ENCODE peak calls at places on chromosomes 2 and 18, in ten cellular contexts. M is lower leg skin; J is kidney epithelial cell; N is fibroblast of mammary gland; L is H9; A is fibroblast of the aortic adventitia; Y is AG04450; T is A549; Z is CD4-positive, alpha-beta T cell; B is cardiac muscle cell. U is an unnamed sample.

GRCh38 chr2:198316231-198316630 is 511.8 kb downstream of the PLCL1 start:
- DNase-seq in B (no peak), M (no peak), A (no peak), Y (no peak), T (no peak), Z (no peak), N (no peak), L (no peak), J (no peak), U (no peak)

GRCh38 chr2:232779935-232780334 is 3.6 kb upstream of the KCNJ13 start:
- DNase-seq in Z (no peak), Y (no peak), B (no peak), N (no peak), T (no peak), A (no peak), M (no peak), L (no peak), J (no peak), U (no peak)

GRCh38 chr2:20449501-20450200 is 2.8 kb downstream of the RHOB start:
- DNase-seq in A (peak; percentile 60), N (peak; percentile 56), Y (no peak), Z (no peak), L (no peak), M (peak; percentile 54), B (peak; percentile 70), J (no peak), T (peak; percentile 42), U (peak; percentile 36)

GRCh38 chr2:70616168-70616694 is 62.6 kb upstream of the TGFA start:
- DNase-seq in L (no peak), A (no peak), N (no peak), Y (no peak), M (no peak), B (no peak), J (no peak), Z (no peak), T (no peak), U (no peak)

GRCh38 chr2:203330434-203330833 is 2.2 kb downstream of the ABI2 start:
- DNase-seq in T (no peak), A (peak; percentile 66), N (peak; percentile 58), M (no peak), B (peak; percentile 71), L (no peak), J (no peak), Z (no peak), Y (no peak), U (peak; percentile 42)

GRCh38 chr2:171864357-171864985 is 29.6 kb downstream of the SLC25A12 start:
- DNase-seq in J (no peak), L (no peak), N (no peak), Z (no peak), T (no peak), M (no peak), A (no peak), Y (no peak), B (no peak), U (no peak)

GRCh38 chr2:39488450-39488849 is 51.4 kb upstream of the MAP4K3 start:
- DNase-seq in A (peak; percentile 84), J (peak; percentile 77), Y (no peak), L (no peak), N (peak; percentile 96), Z (no peak), B (peak; percentile 93), T (peak; percentile 75), M (no peak), U (peak; percentile 93)

GRCh38 chr2:143392358-143392757 is 263.1 kb downstream of the ARHGAP15 start:
- DNase-seq in L (no peak), Y (no peak), N (no peak), J (no peak), A (no peak), Z (no peak), M (no peak), B (no peak), T (no peak), U (no peak)

GRCh38 chr2:112777036-112777435 is 7.3 kb downstream of the IL1A start:
- DNase-seq in L (no peak), J (no peak), A (no peak), B (no peak), T (no peak), M (no peak), Z (no peak), Y (no peak), N (no peak), U (no peak)

GRCh38 chr2:201118957-201119848 is 3.2 kb downstream of the CFLAR start:
- DNase-seq in N (peak; percentile 44), Y (peak; percentile 8), B (peak; percentile 59), A (peak; percentile 57), J (no peak), Z (no peak), M (no peak), T (no peak), L (no peak), U (no peak)

GRCh38 chr2:186887107-186888090 is 38.4 kb upstream of the ZSWIM2 start:
- DNase-seq in L (no peak), Z (no peak), N (peak; percentile 90), B (peak; percentile 82), M (peak; percentile 87), J (no peak), T (no peak), Y (no peak), A (peak; percentile 74), U (peak; percentile 87)

GRCh38 chr2:222239945-222240675 is 58.7 kb downstream of the PAX3 start:
- DNase-seq in Y (no peak), N (no peak), J (no peak), M (no peak), T (no peak), B (no peak), L (peak; percentile 43), Z (no peak), A (no peak), U (no peak)

GRCh38 chr2:71277159-71277498 is 50.2 kb upstream of the PAIP2B start:
- DNase-seq in Z (no peak), B (no peak), M (no peak), Y (no peak), A (no peak), L (no peak), T (no peak), N (no peak), J (no peak), U (no peak)

GRCh38 chr18:51575171-51575570 is 377.7 kb upstream of the MEX3C start:
- DNase-seq in L (no peak), B (no peak), M (no peak), N (no peak), T (no peak), Z (no peak), A (no peak), J (no peak), Y (no peak), U (no peak)

GRCh38 chr18:51580580-51580979 is 383.1 kb upstream of the MEX3C start:
- DNase-seq in M (no peak), L (no peak), T (no peak), J (no peak), Z (no peak), A (no peak), B (no peak), Y (no peak), N (no peak), U (no peak)

GRCh38 chr18:51582551-51582950 is 385.1 kb upstream of the MEX3C start:
- DNase-seq in Z (no peak), M (no peak), B (peak; percentile 46), N (no peak), J (no peak), T (no peak), Y (no peak), L (no peak), A (no peak), U (no peak)

DNA sequence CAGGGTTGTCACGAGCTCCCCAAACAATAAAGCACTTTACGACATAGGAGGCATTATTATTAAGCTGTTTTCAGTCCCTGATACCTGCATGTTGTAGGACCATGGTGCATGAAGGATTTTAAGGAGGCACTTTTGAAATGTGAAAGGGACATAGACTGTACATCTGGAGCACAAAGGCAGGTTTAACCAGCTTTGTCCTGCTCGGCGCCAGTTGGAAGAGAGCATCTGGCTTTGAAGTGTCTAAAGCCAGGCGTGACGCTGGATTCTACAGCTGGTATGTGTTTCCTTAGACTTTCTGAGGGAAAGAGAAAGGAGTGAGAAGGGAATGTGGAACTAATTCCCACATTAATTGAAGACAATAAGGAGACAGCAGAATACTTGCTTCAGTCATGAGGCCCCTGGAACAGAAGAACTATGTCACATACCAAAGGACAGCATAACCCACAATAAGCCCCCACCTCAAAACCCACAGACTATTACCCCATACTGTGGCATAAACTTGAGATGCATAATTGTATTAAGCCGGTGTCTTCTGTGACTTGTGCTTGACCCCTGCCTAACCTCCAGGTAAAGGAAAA is 381.0 kb upstream of the MEX3C start:
- DNase-seq in L (no peak), N (no peak), Y (no peak), T (no peak), A (no peak), M (no peak), Z (no peak), B (no peak), J (no peak), U (no peak)
- TF ChIP-seq CTCF in L (no peak), N (no peak), Y (no peak), T (no peak), A (no peak), M (no peak), Z (no peak), B (no peak), J (no peak), U (no peak)

GRCh38 chr2:177595126-177595525 is 202.6 kb downstream of the AGPS start:
- DNase-seq in J (no peak), A (no peak), B (no peak), M (no peak), T (no peak), Y (no peak), Z (no peak), N (no peak), L (no peak), U (no peak)
- TF ChIP-seq CTCF in J (no peak), A (no peak), B (no peak), M (no peak), T (no peak), Y (no peak), Z (no peak), N (no peak), L (no peak), U (no peak)

DNA sequence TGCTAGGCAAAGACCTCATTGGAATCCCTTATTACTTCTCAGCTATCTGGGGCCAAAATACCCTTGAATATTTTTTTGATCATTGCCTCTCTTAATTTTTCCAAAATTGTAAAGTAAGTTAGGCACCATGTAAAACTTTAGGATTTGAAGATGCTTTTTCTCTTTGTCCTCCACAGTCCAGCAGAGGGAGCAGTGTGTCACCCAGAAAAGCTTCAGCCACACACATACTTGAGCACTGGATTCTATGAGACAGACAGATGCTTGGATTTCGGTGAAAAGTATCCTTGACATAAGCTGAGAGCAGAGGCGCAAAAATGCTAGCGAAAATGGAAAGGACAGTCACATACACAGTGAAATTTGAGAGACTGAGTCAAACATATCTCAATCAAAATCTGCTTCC is 74.7 kb upstream of the KCNJ3 start:
- DNase-seq in A (peak; percentile 6), N (peak; percentile 44), J (peak; percentile 26), Z (no peak), B (peak; percentile 10), L (peak; percentile 37), Y (no peak), M (no peak), T (peak; percentile 56), U (peak; percentile 0)
- TF ChIP-seq CTCF in A (peak; percentile 27), N (peak; percentile 58), J (peak; percentile 79), Z (no peak), B (peak; percentile 49), L (peak; percentile 79), Y (no peak), M (no peak), T (peak; percentile 57), U (peak; percentile 43)

DNA sequence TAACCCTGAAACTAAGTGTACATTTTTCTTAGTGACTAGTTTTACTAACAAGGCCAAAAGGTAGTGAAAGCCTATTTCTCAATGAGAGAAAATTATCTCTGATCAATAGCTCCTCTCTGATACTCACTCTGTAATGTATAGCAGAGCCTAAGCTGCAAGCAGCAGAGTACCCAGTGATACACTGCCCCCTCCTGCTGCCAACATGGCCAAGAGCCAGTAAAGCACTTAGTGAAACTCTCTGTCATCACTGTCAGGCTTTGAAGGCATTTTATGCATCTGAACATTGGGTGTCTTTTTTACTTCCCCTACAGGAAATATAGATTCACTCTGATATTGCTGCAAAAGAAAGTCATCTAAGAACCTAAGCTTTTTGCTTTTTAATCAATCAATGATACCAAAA is 784.1 kb upstream of the CDH7 start:
- DNase-seq in Z (no peak), B (no peak), A (no peak), L (peak; percentile 28), M (no peak), T (no peak), N (no peak), Y (no peak), J (no peak), U (peak; percentile 2)
- TF ChIP-seq CTCF in Z (no peak), B (no peak), A (no peak), L (peak; percentile 58), M (no peak), T (no peak), N (no peak), Y (no peak), J (no peak), U (no peak)

U was measured in foreskin fibroblast.